ENCODE peak calls at places on chromosomes 11 and 22, in five cellular contexts. C is activated T-cell treated with anti-CD3 and anti-CD28 coated beads, Interleukin-2, amount 50 U/mL, for 48 hours; V is stimulated activated CD4-positive, alpha-beta T cell treated with anti-CD3 and anti-CD28 coated beads, Interleukin-15, amount 100 ng/mL, for 24 hours; E is neural crest cell; Y is sciatic nerve. L is an unnamed sample.

GRCh38 chr22:19565921-19566598 is 41.9 kb upstream of the CLDN5 start:
- DNase-seq in C (no peak), V (no peak), E (no peak), Y (no peak), L (no peak)

GRCh38 chr22:35170716-35171697 is 86.3 kb upstream of the HMGXB4 start:
- DNase-seq in C (no peak), V (no peak), E (no peak), Y (no peak), L (no peak)

GRCh38 chr11:64114231-64114630 is 51.7 kb downstream of the MACROD1 start:
- DNase-seq in C (no peak), V (no peak), E (no peak), Y (no peak), L (no peak)

GRCh38 chr11:7353100-7353499 is 101.4 kb downstream of the SYT9 start:
- DNase-seq in C (no peak), V (peak; percentile 19), E (peak; percentile 3), Y (no peak), L (no peak)

GRCh38 chr11:7115775-7116174 is 27.0 kb downstream of the RBMXL2 start:
- DNase-seq in C (no peak), V (no peak), E (no peak), Y (no peak), L (no peak)

GRCh38 chr22:29744902-29745301 is 21.9 kb downstream of the ZMAT5 start:
- DNase-seq in C (no peak), V (no peak), E (no peak), Y (no peak), L (no peak)

GRCh38 chr11:95505927-95506426 is 275.0 kb upstream of the SESN3 start:
- DNase-seq in C (no peak), V (no peak), E (no peak), Y (no peak), L (no peak)

GRCh38 chr11:134027671-134028070 is 41.2 kb upstream of the JAM3 start:
- DNase-seq in C (no peak), V (no peak), E (no peak), Y (no peak), L (no peak)

GRCh38 chr11:72832301-72833082 is 18.3 kb downstream of the ATG16L2 start:
- DNase-seq in C (no peak), V (no peak), E (no peak), Y (no peak), L (no peak)

GRCh38 chr11:12210200-12210599 is 99.8 kb downstream of the MICAL2 start:
- DNase-seq in C (no peak), V (no peak), E (no peak), Y (no peak), L (no peak)

GRCh38 chr11:99260696-99261095 is 239.9 kb downstream of the CNTN5 start:
- DNase-seq in C (no peak), V (no peak), E (no peak), Y (no peak), L (no peak)

GRCh38 chr11:79182794-79183193 is 258.0 kb downstream of the TENM4 start:
- DNase-seq in C (no peak), V (no peak), E (no peak), Y (no peak), L (no peak)

GRCh38 chr11:63609536-63609935 is 4.7 kb downstream of the PLAAT3 start:
- DNase-seq in C (no peak), V (no peak), E (no peak), Y (peak; percentile 57), L (peak; percentile 86)

GRCh38 chr22:31085493-31085824 is 4.3 kb downstream of the SMTN start:
- DNase-seq in C (no peak), V (no peak), E (peak; percentile 55), Y (peak; percentile 83), L (no peak)

GRCh38 chr11:13318498-13319295 is 41.1 kb downstream of the BMAL1 start:
- DNase-seq in C (no peak), V (no peak), E (no peak), Y (no peak), L (no peak)

GRCh38 chr11:45654242-45654641 is 11.2 kb downstream of the CHST1 start:
- DNase-seq in C (peak; percentile 8), V (no peak), E (no peak), Y (no peak), L (peak; percentile 23)

GRCh38 chr11:95084509-95084908 is 5.1 kb upstream of the ENDOD1 start:
- DNase-seq in C (peak; percentile 65), V (peak; percentile 73), E (no peak), Y (no peak), L (no peak)